ENCODE peak calls at places on chromosomes 11 and 22, in nine cellular contexts. One of them, this sample, is unnamed.

GRCh38 chr11:13168281-13168680 is 109.3 kb upstream of the BMAL1 start:
- DNase-seq in HTR-8/SVneo: no peak
- DNase-seq in C1 segment of cervical spinal cord: no peak
- DNase-seq in mammary epithelial cell: peak
- DNase-seq in ovary: no peak
- DNase-seq in neural crest cell: no peak
- DNase-seq in NCI-H69: peak
- DNase-seq in amygdala: no peak
- DNase-seq in neural progenitor cell: no peak
- DNase-seq in this sample: no peak

GRCh38 chr11:12544986-12545775 is 129.0 kb upstream of the TEAD1 start:
- DNase-seq in neural crest cell: no peak
- DNase-seq in amygdala: no peak
- DNase-seq in mammary epithelial cell: peak
- DNase-seq in ovary: no peak
- DNase-seq in NCI-H69: no peak
- DNase-seq in C1 segment of cervical spinal cord: no peak
- DNase-seq in neural progenitor cell: no peak
- DNase-seq in HTR-8/SVneo: no peak
- DNase-seq in this sample: no peak

GRCh38 chr11:130043575-130043974 is 26.1 kb upstream of the APLP2 start:
- DNase-seq in neural crest cell: no peak
- DNase-seq in neural progenitor cell: no peak
- DNase-seq in C1 segment of cervical spinal cord: no peak
- DNase-seq in HTR-8/SVneo: no peak
- DNase-seq in mammary epithelial cell: no peak
- DNase-seq in NCI-H69: no peak
- DNase-seq in ovary: no peak
- DNase-seq in amygdala: no peak
- DNase-seq in this sample: no peak

GRCh38 chr22:50686794-50687193 is 14.2 kb downstream of the SHANK3 start:
- DNase-seq in mammary epithelial cell: no peak
- DNase-seq in HTR-8/SVneo: no peak
- DNase-seq in neural crest cell: no peak
- DNase-seq in amygdala: no peak
- DNase-seq in ovary: no peak
- DNase-seq in C1 segment of cervical spinal cord: no peak
- DNase-seq in NCI-H69: no peak
- DNase-seq in neural progenitor cell: no peak
- DNase-seq in this sample: no peak

GRCh38 chr22:44686873-44687600 is 15.0 kb upstream of the PRR5 start:
- DNase-seq in HTR-8/SVneo: no peak
- DNase-seq in NCI-H69: no peak
- DNase-seq in C1 segment of cervical spinal cord: no peak
- DNase-seq in mammary epithelial cell: no peak
- DNase-seq in neural progenitor cell: no peak
- DNase-seq in neural crest cell: no peak
- DNase-seq in amygdala: no peak
- DNase-seq in ovary: no peak
- DNase-seq in this sample: no peak

GRCh38 chr11:1598816-1599215 is 722 bp upstream of the KRTAP5-2 start:
- DNase-seq in HTR-8/SVneo: no peak
- DNase-seq in NCI-H69: no peak
- DNase-seq in neural crest cell: no peak
- DNase-seq in C1 segment of cervical spinal cord: no peak
- DNase-seq in ovary: no peak
- DNase-seq in mammary epithelial cell: no peak
- DNase-seq in neural progenitor cell: no peak
- DNase-seq in amygdala: no peak
- DNase-seq in this sample: no peak

GRCh38 chr11:93330446-93330984 is at the start of gene DEUP1:
- DNase-seq in mammary epithelial cell: no peak
- DNase-seq in amygdala: no peak
- DNase-seq in ovary: peak
- DNase-seq in C1 segment of cervical spinal cord: no peak
- DNase-seq in neural progenitor cell: peak
- DNase-seq in neural crest cell: peak
- DNase-seq in NCI-H69: peak
- DNase-seq in HTR-8/SVneo: no peak
- DNase-seq in this sample: no peak

GRCh38 chr11:70788247-70789022 is 390.1 kb downstream of the CTTN start:
- DNase-seq in mammary epithelial cell: peak
- DNase-seq in NCI-H69: no peak
- DNase-seq in neural crest cell: no peak
- DNase-seq in ovary: no peak
- DNase-seq in HTR-8/SVneo: peak
- DNase-seq in C1 segment of cervical spinal cord: no peak
- DNase-seq in amygdala: no peak
- DNase-seq in neural progenitor cell: no peak
- DNase-seq in this sample: no peak

GRCh38 chr22:27244328-27244727 is 557.2 kb downstream of the MN1 start:
- DNase-seq in HTR-8/SVneo: no peak
- DNase-seq in NCI-H69: no peak
- DNase-seq in neural crest cell: no peak
- DNase-seq in neural progenitor cell: no peak
- DNase-seq in amygdala: no peak
- DNase-seq in C1 segment of cervical spinal cord: no peak
- DNase-seq in ovary: no peak
- DNase-seq in mammary epithelial cell: no peak
- DNase-seq in this sample: no peak

GRCh38 chr22:49377306-49377705 is 450.4 kb downstream of the BRD1 start:
- DNase-seq in NCI-H69: no peak
- DNase-seq in HTR-8/SVneo: no peak
- DNase-seq in amygdala: no peak
- DNase-seq in mammary epithelial cell: no peak
- DNase-seq in neural progenitor cell: no peak
- DNase-seq in ovary: no peak
- DNase-seq in neural crest cell: no peak
- DNase-seq in C1 segment of cervical spinal cord: no peak
- DNase-seq in this sample: no peak

GRCh38 chr11:127345819-127346459 is 345.4 kb upstream of the KIRREL3 start:
- DNase-seq in HTR-8/SVneo: peak
- DNase-seq in C1 segment of cervical spinal cord: peak
- DNase-seq in amygdala: peak
- DNase-seq in neural progenitor cell: peak
- DNase-seq in ovary: no peak
- DNase-seq in NCI-H69: peak
- DNase-seq in neural crest cell: peak
- DNase-seq in mammary epithelial cell: peak
- DNase-seq in this sample: no peak

GRCh38 chr11:10350341-10350740 is 45.5 kb downstream of the ADM start:
- DNase-seq in ovary: no peak
- DNase-seq in NCI-H69: peak
- DNase-seq in neural crest cell: no peak
- DNase-seq in HTR-8/SVneo: no peak
- DNase-seq in C1 segment of cervical spinal cord: no peak
- DNase-seq in amygdala: no peak
- DNase-seq in mammary epithelial cell: peak
- DNase-seq in neural progenitor cell: no peak
- DNase-seq in this sample: no peak

GRCh38 chr11:129652828-129653227 is 162.8 kb upstream of the TMEM45B start:
- DNase-seq in C1 segment of cervical spinal cord: no peak
- DNase-seq in NCI-H69: no peak
- DNase-seq in HTR-8/SVneo: no peak
- DNase-seq in neural crest cell: no peak
- DNase-seq in ovary: no peak
- DNase-seq in mammary epithelial cell: peak
- DNase-seq in amygdala: no peak
- DNase-seq in neural progenitor cell: no peak
- DNase-seq in this sample: no peak

GRCh38 chr22:38135133-38135706 is 24.7 kb upstream of the BAIAP2L2 start:
- DNase-seq in NCI-H69: no peak
- DNase-seq in ovary: no peak
- DNase-seq in neural progenitor cell: no peak
- DNase-seq in C1 segment of cervical spinal cord: no peak
- DNase-seq in mammary epithelial cell: peak
- DNase-seq in neural crest cell: no peak
- DNase-seq in amygdala: no peak
- DNase-seq in HTR-8/SVneo: peak
- DNase-seq in this sample: no peak